ENCODE peak calls at places on chromosomes 11 and 22, in five cellular contexts. P, G, H, J and Q are unnamed samples.

GRCh38 chr11:64339754-64340408 is at the start of gene CCDC88B:
- DNase-seq in P (peak), G (peak), H (peak), J (peak), Q (no peak)

GRCh38 chr11:64010783-64011182 is 24.5 kb downstream of the OTUB1 start:
- DNase-seq in P (no peak), G (no peak), H (no peak), J (no peak), Q (no peak)

GRCh38 chr11:100687032-100687629 is at the start of gene ARHGAP42:
- DNase-seq in P (peak), G (no peak), H (peak), J (peak), Q (peak)

GRCh38 chr22:46054091-46054877 is 77.3 kb upstream of the WNT7B start:
- DNase-seq in P (peak), G (no peak), H (peak), J (peak), Q (peak)

GRCh38 chr11:102849319-102849718 is 5.9 kb upstream of the MMP3 start:
- DNase-seq in P (no peak), G (no peak), H (no peak), J (no peak), Q (no peak)

GRCh38 chr11:97683733-97684132 is 1293.9 kb downstream of the JRKL start:
- DNase-seq in P (no peak), G (no peak), H (no peak), J (peak), Q (no peak)

GRCh38 chr11:9228086-9228485 is 37.1 kb downstream of the DENND5A start:
- DNase-seq in P (no peak), G (no peak), H (no peak), J (no peak), Q (no peak)

GRCh38 chr11:58919561-58919960 is 19.7 kb upstream of the GLYATL1 start:
- DNase-seq in P (no peak), G (no peak), H (no peak), J (no peak), Q (no peak)

GRCh38 chr22:37282385-37282677 is at the start of gene CYTH4:
- DNase-seq in P (peak), G (no peak), H (no peak), J (no peak), Q (peak)

GRCh38 chr11:14886509-14886908 is 5.5 kb downstream of the CYP2R1 start:
- DNase-seq in P (no peak), G (no peak), H (no peak), J (no peak), Q (no peak)
- H3K27ac ChIP-seq in P (no peak), G (no peak), H (no peak), J (no peak), Q (no peak)

GRCh38 chr11:36345535-36346141 is 49.5 kb downstream of the PRR5L start:
- DNase-seq in P (no peak), G (no peak), H (no peak), J (no peak), Q (no peak)

GRCh38 chr11:36347384-36347906 is 51.4 kb downstream of the PRR5L start:
- DNase-seq in P (no peak), G (no peak), H (no peak), J (no peak), Q (no peak)

GRCh38 chr11:36346562-36347383 is 50.7 kb downstream of the PRR5L start:
- DNase-seq in P (no peak), G (no peak), H (no peak), J (no peak), Q (no peak)

GRCh38 chr11:36343436-36343835 is 47.3 kb downstream of the PRR5L start:
- DNase-seq in P (no peak), G (no peak), H (no peak), J (no peak), Q (no peak)

DNA sequence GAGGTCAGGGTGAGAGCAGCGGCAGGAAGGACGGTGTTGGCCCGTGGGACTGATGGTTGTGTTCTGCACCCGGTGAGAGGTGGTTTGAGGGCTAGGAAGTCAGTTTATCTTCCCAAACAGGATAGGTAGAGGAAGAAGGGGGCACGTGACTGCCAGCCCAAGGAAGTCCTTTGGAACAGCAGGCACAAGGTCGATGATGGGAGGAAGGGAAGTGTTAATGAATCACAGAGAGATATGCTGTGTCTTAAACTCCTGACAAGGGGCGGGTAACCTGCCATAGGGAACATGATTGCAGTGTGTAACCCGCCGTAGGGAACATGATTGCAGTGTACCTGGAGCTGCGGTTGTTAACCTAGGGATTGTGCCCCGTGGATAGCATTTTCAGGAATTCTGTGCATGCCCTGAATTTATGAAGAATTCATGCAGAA is 49.0 kb downstream of the PRR5L start:
- DNase-seq in P (no peak), G (no peak), H (no peak), J (no peak), Q (peak)
- TF ChIP-seq CTCF in P (no peak), G (no peak), H (no peak), J (no peak), Q (no peak)

GRCh38 chr11:67356551-67356866 is 3.2 kb upstream of the POLD4 start:
- DNase-seq in P (no peak), G (no peak), H (no peak), J (no peak), Q (no peak)

GRCh38 chr11:67357831-67358555 is 4.6 kb upstream of the POLD4 start:
- DNase-seq in P (no peak), G (no peak), H (no peak), J (no peak), Q (no peak)

GRCh38 chr11:67355794-67356550 is 2.6 kb upstream of the POLD4 start:
- DNase-seq in P (no peak), G (no peak), H (peak), J (no peak), Q (no peak)

GRCh38 chr11:67355023-67355793 is 1.9 kb upstream of the POLD4 start:
- DNase-seq in P (no peak), G (no peak), H (peak), J (no peak), Q (no peak)

GRCh38 chr11:67356867-67357561 is 3.7 kb upstream of the POLD4 start:
- DNase-seq in P (peak), G (no peak), H (peak), J (peak), Q (peak)
- H3K27ac ChIP-seq in P (peak), G (peak), H (peak), J (no peak), Q (peak)

DNA sequence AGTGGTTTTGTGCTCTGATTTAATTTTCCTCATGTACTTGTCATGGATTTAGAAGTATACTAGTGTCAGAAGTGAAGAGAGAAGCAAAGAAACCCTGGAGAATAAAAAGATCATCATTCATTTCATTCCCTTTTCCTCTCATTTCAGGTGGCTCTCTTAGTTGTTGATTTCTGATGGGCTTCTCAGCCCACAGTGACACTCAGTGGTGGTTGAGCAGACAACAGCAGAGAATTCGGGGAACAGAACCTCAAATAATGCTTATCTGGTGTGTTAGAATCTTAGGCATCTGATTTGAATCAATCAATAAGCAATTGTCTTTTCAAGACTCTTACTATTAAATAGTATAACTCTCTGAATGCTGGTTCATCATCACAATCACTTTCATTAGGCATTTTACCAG is 1289.4 kb downstream of the FAM181B start:
- DNase-seq in P (no peak), G (no peak), H (no peak), J (peak), Q (no peak)
- TF ChIP-seq CTCF in P (no peak), G (no peak), H (no peak), J (peak), Q (no peak)

DNA sequence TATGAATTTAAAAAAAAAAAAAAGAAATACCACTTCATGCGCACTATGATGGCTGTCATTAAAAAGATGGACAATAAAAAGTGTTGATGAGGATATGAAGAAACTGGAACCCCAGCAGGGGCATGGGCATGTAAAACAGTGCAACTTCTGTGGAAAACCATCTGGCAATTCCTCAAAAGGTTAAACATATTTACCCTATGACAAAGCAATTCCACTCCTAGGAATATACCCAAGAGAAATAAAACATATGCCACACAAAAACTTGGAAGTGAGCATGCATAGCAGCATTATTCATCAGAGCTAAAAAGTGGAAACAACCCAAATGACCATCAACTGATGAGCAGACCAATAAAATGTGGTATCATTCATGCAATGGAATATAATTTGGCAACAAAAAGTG is 50.1 kb downstream of the LRRC32 start:
- DNase-seq in P (no peak), G (no peak), H (no peak), J (no peak), Q (no peak)
- H3K27ac ChIP-seq in P (no peak), G (no peak), H (peak), J (no peak), Q (no peak)

GRCh38 chr22:41021655-41022454 is 70.5 kb upstream of the EP300 start:
- DNase-seq in P (peak), G (no peak), H (peak), J (peak), Q (peak)
- TF ChIP-seq CTCF in P (no peak), G (no peak), H (no peak), J (peak), Q (no peak)

GRCh38 chr22:31829505-31829904 is 75.7 kb downstream of the DEPDC5 start:
- DNase-seq in P (no peak), G (no peak), H (no peak), J (no peak), Q (peak)
- H3K27ac ChIP-seq in P (peak), G (peak), H (no peak), J (no peak), Q (peak)

GRCh38 chr11:30017467-30017895 is 651 bp upstream of the KCNA4 start:
- DNase-seq in P (no peak), G (no peak), H (no peak), J (no peak), Q (no peak)

GRCh38 chr11:30015725-30016449 is 943 bp downstream of the KCNA4 start:
- DNase-seq in P (no peak), G (no peak), H (no peak), J (no peak), Q (no peak)

GRCh38 chr11:30018443-30018842 is 1.6 kb upstream of the KCNA4 start:
- DNase-seq in P (no peak), G (no peak), H (no peak), J (no peak), Q (no peak)

GRCh38 chr11:30019481-30019880 is 2.7 kb upstream of the KCNA4 start:
- DNase-seq in P (no peak), G (no peak), H (no peak), J (no peak), Q (no peak)

DNA sequence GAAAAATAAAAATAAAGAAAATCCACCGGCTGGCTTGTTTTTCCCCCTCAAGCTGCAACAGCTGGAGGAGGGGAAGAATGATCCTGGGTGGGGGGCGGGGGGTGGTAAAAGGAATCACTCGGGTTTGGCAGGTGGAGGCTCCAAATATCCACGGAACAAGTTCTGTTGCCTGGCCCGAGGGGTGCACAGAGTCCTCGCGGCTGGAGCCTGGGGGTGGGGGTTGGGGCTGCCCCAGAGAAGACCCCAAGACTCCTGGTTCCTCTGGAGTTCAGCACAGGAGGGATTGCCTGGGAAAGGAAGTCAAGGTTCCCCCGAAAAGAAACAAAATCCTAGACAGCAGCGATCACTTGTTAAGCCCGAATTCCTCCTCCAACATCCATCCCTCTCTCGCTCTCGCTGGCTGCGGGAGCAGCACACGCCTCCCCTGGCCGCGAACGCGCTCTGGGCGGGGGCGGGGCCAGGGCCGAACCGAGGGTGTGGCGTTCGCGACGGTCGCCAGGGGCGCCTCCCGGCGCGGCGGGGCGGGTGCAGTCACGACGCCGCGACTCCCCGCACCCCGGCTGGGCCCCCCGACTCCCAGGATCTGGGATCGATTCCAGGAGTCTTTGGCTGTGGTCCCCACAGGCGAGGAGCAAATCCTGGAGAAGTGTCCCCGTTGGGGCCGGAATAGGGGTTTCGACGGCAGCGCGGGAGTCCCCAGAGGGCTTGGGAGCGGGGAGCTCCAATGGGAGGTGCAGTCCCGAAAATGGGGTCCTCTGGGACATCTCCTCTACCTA is at the start of gene KCNA4:
- DNase-seq in P (no peak), G (no peak), H (no peak), J (peak), Q (peak)
- TF ChIP-seq CTCF in P (no peak), G (no peak), H (no peak), J (peak), Q (peak)

DNA sequence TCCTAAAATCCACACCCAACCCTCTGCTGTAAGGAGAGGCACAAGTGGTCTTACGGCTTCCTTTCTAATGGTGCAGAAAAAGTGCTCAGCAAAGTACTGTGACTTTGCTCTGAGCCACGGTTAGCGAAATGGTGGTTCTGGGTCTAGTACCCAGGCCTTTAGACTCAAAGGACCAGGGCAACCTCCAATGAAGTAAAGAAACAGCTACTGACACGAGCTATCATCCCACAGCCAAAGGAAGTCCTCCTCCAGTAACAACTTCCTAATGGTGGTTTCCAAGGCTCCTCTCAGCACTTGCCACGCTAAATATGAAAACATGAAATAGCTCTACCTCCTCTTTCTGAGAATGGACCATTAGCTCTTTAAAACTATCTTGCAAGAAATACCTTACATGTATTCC is 122.5 kb downstream of the ETS1 start:
- DNase-seq in P (no peak), G (no peak), H (no peak), J (no peak), Q (no peak)
- H3K27ac ChIP-seq in P (peak), G (peak), H (peak), J (no peak), Q (no peak)